ENCODE peak calls at places on chromosomes 6 and 20, in eight cellular contexts. R, G, Y, E, F, K, Z and O are unnamed samples. For H3K9me3, the result is how much of the 10 kb centered on the place peaks cover.

GRCh38 chr6:32972353-32973143 is 4.2 kb downstream of the BRD2 start:
- DNase-seq in E (no peak), G (peak), K (peak), Y (peak), F (peak), Z (no peak), R (no peak), O (no peak)

GRCh38 chr20:57464642-57465211 is 60.2 kb downstream of the CTCFL start:
- DNase-seq in R (no peak), Y (peak), K (peak), Z (no peak), E (no peak), G (peak), F (peak), O (peak)

GRCh38 chr6:129485746-129486145 is 224.2 kb downstream of the ARHGAP18 start:
- DNase-seq in G (no peak), E (no peak), R (no peak), Y (no peak), K (no peak), Z (no peak), F (no peak), O (no peak)

GRCh38 chr6:146026873-146027272 is 2.0 kb upstream of the GRM1 start:
- DNase-seq in E (no peak), Y (no peak), R (no peak), K (no peak), Z (no peak), G (no peak), F (no peak), O (no peak)

GRCh38 chr20:23242104-23242503 is 108.5 kb upstream of the NXT1 start:
- DNase-seq in E (no peak), F (no peak), Y (no peak), R (no peak), Z (no peak), G (no peak), K (no peak), O (peak)

GRCh38 chr20:36468149-36469000 is 72.9 kb upstream of the MYL9 start:
- DNase-seq in G (peak), K (no peak), E (peak), F (no peak), Z (no peak), Y (no peak), R (no peak), O (peak)

GRCh38 chr6:166318649-166319600 is 10.7 kb upstream of the PRR18 start:
- DNase-seq in F (no peak), K (no peak), R (no peak), E (no peak), G (no peak), Z (no peak), Y (no peak), O (no peak)

GRCh38 chr6:136992113-136992512 is 52.7 kb downstream of the IL20RA start:
- DNase-seq in F (no peak), Y (no peak), G (no peak), K (no peak), R (no peak), Z (no peak), E (no peak), O (no peak)

GRCh38 chr6:41728073-41728936 is 7.1 kb downstream of the TFEB start:
- DNase-seq in Y (no peak), E (no peak), Z (no peak), F (peak), K (peak), R (no peak), G (peak), O (no peak)

GRCh38 chr6:158597565-158597964 is 37.7 kb downstream of the TMEM181 start:
- DNase-seq in Z (no peak), K (no peak), R (no peak), E (no peak), G (no peak), F (no peak), Y (no peak), O (no peak)

GRCh38 chr6:72974276-72974675 is 251.0 kb downstream of the KHDC1L start:
- DNase-seq in R (no peak), E (no peak), G (peak), Z (no peak), F (no peak), K (no peak), Y (no peak), O (no peak)

GRCh38 chr6:10763006-10763405 is 15.4 kb downstream of the TMEM14B start:
- DNase-seq in R (peak), E (no peak), K (no peak), F (no peak), Z (peak), Y (peak), G (no peak), O (no peak)

GRCh38 chr6:10756085-10756484 is 8.5 kb downstream of the TMEM14B start:
- DNase-seq in G (no peak), Y (no peak), R (no peak), K (no peak), F (no peak), Z (no peak), E (no peak), O (no peak)

GRCh38 chr6:10759884-10760329 is 12.3 kb downstream of the TMEM14B start:
- DNase-seq in E (no peak), R (peak), Y (peak), K (no peak), Z (peak), G (peak), F (no peak), O (no peak)

GRCh38 chr6:10759312-10759839 is 11.8 kb downstream of the TMEM14B start:
- DNase-seq in K (no peak), Y (no peak), F (no peak), R (peak), E (no peak), Z (peak), G (no peak), O (peak)
- TF ChIP-seq CTCF in K (no peak), Y (peak), F (peak), R (peak), E (peak), Z (peak), G (no peak), O (peak)

GRCh38 chr6:88835210-88835609 is 128.2 kb downstream of the RNGTT start:
- DNase-seq in F (no peak), E (no peak), G (no peak), Y (no peak), Z (no peak), R (no peak), K (no peak), O (no peak)
- H3K9me3 ChIP-seq in F (under half), E (under half), G (under half), Y (under half), Z (under half), R (under half), K (under half), O (under half)

GRCh38 chr20:40809361-40809760 is 120.3 kb upstream of the MAFB start:
- DNase-seq in Y (no peak), G (no peak), Z (no peak), K (no peak), F (no peak), E (no peak), R (no peak), O (no peak)
- TF ChIP-seq CTCF in Y (no peak), G (no peak), Z (no peak), K (no peak), F (no peak), E (no peak), R (no peak), O (no peak)

GRCh38 chr6:167649486-167649885 is 177.2 kb upstream of the AFDN start:
- DNase-seq in G (no peak), E (no peak), Z (no peak), R (no peak), Y (no peak), K (peak), F (no peak), O (no peak)
- H3K9me3 ChIP-seq in G (under half), E (under half), Z (half or more), R (under half), Y (under half), K (under half), F (under half), O (under half)